ENCODE peak calls at places on chromosomes 5 and 9, in eight cellular contexts. C, T, Y, G, X, A, R and F are unnamed samples.

GRCh38 chr9:77455312-77455927 is 192.7 kb downstream of the GNA14 start:
- DNase-seq in T (no peak), C (peak; percentile 9), X (peak; percentile 27), G (no peak), A (peak; percentile 81), Y (no peak), R (peak; percentile 57), F (no peak)

GRCh38 chr9:19999491-20000057 is 210.7 kb upstream of the SLC24A2 start:
- DNase-seq in Y (peak; percentile 29), R (peak; percentile 96), X (peak; percentile 50), T (no peak), C (no peak), G (peak; percentile 92), A (no peak), F (no peak)

GRCh38 chr9:38443181-38443580 is 18.9 kb upstream of the IGFBPL1 start:
- DNase-seq in X (peak; percentile 25), R (peak; percentile 19), G (peak; percentile 35), T (no peak), C (no peak), Y (no peak), A (peak; percentile 47), F (no peak)

GRCh38 chr5:177416334-177416733 is 7.0 kb upstream of the F12 start:
- DNase-seq in G (peak; percentile 74), Y (no peak), T (no peak), A (no peak), X (peak; percentile 84), R (no peak), C (no peak), F (no peak)

GRCh38 chr9:94772654-94773303 is 46.3 kb downstream of the AOPEP start:
- DNase-seq in A (no peak), X (peak; percentile 34), Y (peak; percentile 58), C (no peak), T (no peak), R (no peak), G (no peak), F (no peak)

GRCh38 chr5:350355-350754 is 28.8 kb downstream of the AHRR start:
- DNase-seq in R (peak; percentile 17), X (no peak), A (peak; percentile 37), T (no peak), Y (no peak), G (no peak), C (no peak), F (no peak)

GRCh38 chr5:119398713-119399492 is 43.1 kb downstream of the TNFAIP8 start:
- DNase-seq in T (no peak), G (peak; percentile 95), R (no peak), Y (no peak), A (no peak), C (no peak), X (peak; percentile 56), F (no peak)

GRCh38 chr5:37520811-37521210 is 141.7 kb downstream of the WDR70 start:
- DNase-seq in Y (no peak), T (no peak), G (peak; percentile 60), A (no peak), X (no peak), C (no peak), R (no peak), F (no peak)

GRCh38 chr5:179609834-179610108 is 13.7 kb downstream of the HNRNPH1 start:
- DNase-seq in A (no peak), X (no peak), C (no peak), T (no peak), G (no peak), R (no peak), Y (no peak), F (no peak)

GRCh38 chr5:160492565-160492964 is 70.9 kb downstream of the PTTG1 start:
- DNase-seq in X (no peak), R (no peak), Y (no peak), G (no peak), C (no peak), A (no peak), T (no peak), F (no peak)

GRCh38 chr9:131660466-131661405 is 79.1 kb downstream of the RAPGEF1 start:
- DNase-seq in Y (no peak), R (no peak), C (no peak), A (no peak), G (no peak), X (no peak), T (no peak), F (no peak)

GRCh38 chr9:106921341-106921899 is 58.5 kb downstream of the ZNF462 start:
- DNase-seq in A (peak; percentile 90), X (peak; percentile 98), G (peak; percentile 70), T (no peak), Y (no peak), C (peak; percentile 0), R (peak; percentile 87), F (no peak)

GRCh38 chr9:99172129-99173091 is 49.3 kb downstream of the ALG2 start:
- DNase-seq in R (no peak), G (peak; percentile 73), Y (no peak), T (no peak), A (no peak), X (no peak), C (no peak), F (no peak)

GRCh38 chr9:37923796-37924430 is 20.0 kb upstream of the SLC25A51 start:
- DNase-seq in G (no peak), T (no peak), C (no peak), Y (no peak), X (no peak), A (no peak), R (no peak), F (no peak)

GRCh38 chr5:71899865-71900342 is 180.8 kb downstream of the CARTPT start:
- DNase-seq in X (no peak), A (no peak), G (no peak), R (peak; percentile 72), Y (no peak), T (no peak), C (no peak), F (no peak)

GRCh38 chr9:134617246-134617645 is 24.4 kb upstream of the COL5A1 start:
- DNase-seq in Y (no peak), T (no peak), A (no peak), C (no peak), G (no peak), X (no peak), R (no peak), F (no peak)

GRCh38 chr9:35341585-35341984 is 148.3 kb upstream of the RUSC2 start:
- DNase-seq in G (no peak), X (peak; percentile 54), R (no peak), A (peak; percentile 37), T (no peak), C (no peak), Y (no peak), F (no peak)